ENCODE peak calls at places on chromosome 15, in four cellular contexts. One of them, this sample, is unnamed.

GRCh38 chr15:69544349-69545113 is 91.9 kb downstream of the RPLP1 start:
- DNase-seq in NCI-H1417: no peak
- DNase-seq in kidney epithelial cell: no peak
- DNase-seq in left kidney: no peak
- DNase-seq in this sample: no peak

GRCh38 chr15:60121845-60122244 is 117.7 kb downstream of the FOXB1 start:
- DNase-seq in NCI-H1417: no peak
- DNase-seq in kidney epithelial cell: no peak
- DNase-seq in left kidney: no peak
- DNase-seq in this sample: no peak

GRCh38 chr15:92288755-92289154 is 104.9 kb upstream of the ST8SIA2 start:
- DNase-seq in NCI-H1417: no peak
- DNase-seq in kidney epithelial cell: no peak
- DNase-seq in left kidney: no peak
- DNase-seq in this sample: no peak

GRCh38 chr15:80547264-80547663 is 143.1 kb downstream of the ARNT2 start:
- DNase-seq in NCI-H1417: no peak
- DNase-seq in kidney epithelial cell: no peak
- DNase-seq in left kidney: no peak
- DNase-seq in this sample: no peak

GRCh38 chr15:76647612-76648011 is 257.5 kb downstream of the SCAPER start:
- DNase-seq in NCI-H1417: no peak
- DNase-seq in kidney epithelial cell: no peak
- DNase-seq in left kidney: no peak
- DNase-seq in this sample: no peak

GRCh38 chr15:36365963-36366362 is 213.5 kb upstream of the CDIN1 start:
- DNase-seq in NCI-H1417: no peak
- DNase-seq in kidney epithelial cell: no peak
- DNase-seq in left kidney: no peak
- DNase-seq in this sample: no peak

GRCh38 chr15:84749111-84749991 is 959 bp downstream of the ZNF592 start:
- DNase-seq in NCI-H1417: no peak
- DNase-seq in kidney epithelial cell: no peak
- DNase-seq in left kidney: peak
- DNase-seq in this sample: no peak

GRCh38 chr15:69074843-69075224 is 60.3 kb downstream of the NOX5 start:
- DNase-seq in NCI-H1417: peak
- DNase-seq in kidney epithelial cell: no peak
- DNase-seq in left kidney: peak
- DNase-seq in this sample: peak

GRCh38 chr15:43105077-43105769 is 615 bp downstream of the UBR1 start:
- DNase-seq in NCI-H1417: no peak
- DNase-seq in kidney epithelial cell: no peak
- DNase-seq in left kidney: peak
- DNase-seq in this sample: peak

GRCh38 chr15:60932051-60932915 is 296.8 kb downstream of the RORA start:
- DNase-seq in NCI-H1417: no peak
- DNase-seq in kidney epithelial cell: peak
- DNase-seq in left kidney: no peak
- DNase-seq in this sample: no peak

GRCh38 chr15:67531379-67532059 is 10.6 kb downstream of the C15orf61 start:
- DNase-seq in NCI-H1417: no peak
- DNase-seq in kidney epithelial cell: no peak
- DNase-seq in left kidney: no peak
- DNase-seq in this sample: no peak

GRCh38 chr15:78054971-78055370 is 22.5 kb downstream of the TBC1D2B start:
- DNase-seq in NCI-H1417: no peak
- DNase-seq in kidney epithelial cell: no peak
- DNase-seq in left kidney: no peak
- DNase-seq in this sample: no peak

GRCh38 chr15:26449296-26449695 is 323.6 kb downstream of the GABRB3 start:
- DNase-seq in NCI-H1417: no peak
- DNase-seq in kidney epithelial cell: peak
- DNase-seq in left kidney: no peak
- DNase-seq in this sample: no peak

GRCh38 chr15:73344051-73344450 is 24.7 kb downstream of the HCN4 start:
- DNase-seq in NCI-H1417: no peak
- DNase-seq in kidney epithelial cell: no peak
- DNase-seq in left kidney: no peak
- DNase-seq in this sample: no peak

GRCh38 chr15:77580991-77581682 is 51.6 kb downstream of the LINGO1 start:
- DNase-seq in NCI-H1417: no peak
- DNase-seq in kidney epithelial cell: no peak
- DNase-seq in left kidney: peak
- DNase-seq in this sample: no peak

GRCh38 chr15:57235865-57236264 is 140.4 kb upstream of the CGNL1 start:
- DNase-seq in NCI-H1417: no peak
- DNase-seq in kidney epithelial cell: no peak
- DNase-seq in left kidney: peak
- DNase-seq in this sample: peak

GRCh38 chr15:22884344-22884743 is 45.9 kb downstream of the NIPA2 start:
- DNase-seq in NCI-H1417: no peak
- DNase-seq in kidney epithelial cell: no peak
- DNase-seq in left kidney: peak
- DNase-seq in this sample: no peak

GRCh38 chr15:66995257-66995656 is 70.1 kb upstream of the SMAD3 start:
- DNase-seq in NCI-H1417: no peak
- DNase-seq in kidney epithelial cell: no peak
- DNase-seq in left kidney: no peak
- DNase-seq in this sample: no peak

GRCh38 chr15:40594429-40594836 is 384 bp downstream of the KNL1 start:
- DNase-seq in NCI-H1417: peak
- DNase-seq in kidney epithelial cell: no peak
- DNase-seq in left kidney: peak
- DNase-seq in this sample: peak

GRCh38 chr15:78934063-78935023 is 10.5 kb downstream of the CTSH start:
- DNase-seq in NCI-H1417: no peak
- DNase-seq in kidney epithelial cell: no peak
- DNase-seq in left kidney: peak
- DNase-seq in this sample: no peak

GRCh38 chr15:48703544-48703943 is 58.0 kb upstream of the FBN1 start:
- DNase-seq in NCI-H1417: no peak
- DNase-seq in kidney epithelial cell: no peak
- DNase-seq in left kidney: no peak
- DNase-seq in this sample: no peak

GRCh38 chr15:51780636-51781035 is 29.2 kb downstream of the TMOD2 start:
- DNase-seq in NCI-H1417: no peak
- DNase-seq in kidney epithelial cell: no peak
- DNase-seq in left kidney: no peak
- DNase-seq in this sample: no peak

This sample was measured in NCI-H1105.